ENCODE peak calls at places on chromosome 13, in four cellular contexts. P, D, R and O are unnamed samples.

GRCh38 chr13:22517544-22517943 is 663.2 kb upstream of the SGCG start:
- DNase-seq in P (no peak), D (no peak), R (no peak), O (no peak)

GRCh38 chr13:87087741-87088140 is 583.4 kb upstream of the SLITRK5 start:
- DNase-seq in P (no peak), D (no peak), R (no peak), O (no peak)

GRCh38 chr13:40666905-40667621 is 622 bp upstream of the FOXO1 start:
- DNase-seq in P (peak), D (peak), R (no peak), O (peak)

GRCh38 chr13:29925457-29925856 is 75.0 kb upstream of the UBL3 start:
- DNase-seq in P (no peak), D (peak), R (no peak), O (peak)

GRCh38 chr13:59963383-59963782 is 200.3 kb downstream of the DIAPH3 start:
- DNase-seq in P (no peak), D (no peak), R (no peak), O (no peak)

GRCh38 chr13:25267715-25268114 is 19.6 kb downstream of the MTMR6 start:
- DNase-seq in P (no peak), D (no peak), R (no peak), O (no peak)

GRCh38 chr13:98575009-98575866 is 1.7 kb downstream of the STK24 start:
- DNase-seq in P (no peak), D (no peak), R (no peak), O (no peak)

GRCh38 chr13:31885994-31886393 is 145.6 kb upstream of the FRY start:
- DNase-seq in P (no peak), D (no peak), R (no peak), O (no peak)

GRCh38 chr13:24911135-24911524 is 147.2 kb downstream of the RNF17 start:
- DNase-seq in P (no peak), D (peak), R (peak), O (no peak)

GRCh38 chr13:68714292-68714691 is 1393.3 kb upstream of the ATXN8OS start:
- DNase-seq in P (no peak), D (no peak), R (no peak), O (no peak)

GRCh38 chr13:99993660-99994455 is 12.3 kb downstream of the ZIC2 start:
- DNase-seq in P (peak), D (no peak), R (no peak), O (no peak)

GRCh38 chr13:21347753-21348318 is 111.3 kb downstream of the ZDHHC20 start:
- DNase-seq in P (no peak), D (no peak), R (peak), O (no peak)

GRCh38 chr13:49046534-49046933 is 70.8 kb downstream of the FNDC3A start:
- DNase-seq in P (no peak), D (no peak), R (no peak), O (no peak)

GRCh38 chr13:114107686-114108081 is 24.7 kb downstream of the RASA3 start:
- DNase-seq in P (no peak), D (no peak), R (no peak), O (no peak)

GRCh38 chr13:51235756-51236564 is 13.8 kb downstream of the FAM124A start:
- DNase-seq in P (no peak), D (no peak), R (no peak), O (no peak)

GRCh38 chr13:42279080-42279479 is 7.1 kb downstream of the AKAP11 start:
- DNase-seq in P (no peak), D (no peak), R (no peak), O (no peak)

GRCh38 chr13:48908381-48909087 is 67.2 kb upstream of the FNDC3A start:
- DNase-seq in P (no peak), D (no peak), R (no peak), O (no peak)

GRCh38 chr13:40116008-40116407 is 460.5 kb downstream of the COG6 start:
- DNase-seq in P (no peak), D (peak), R (peak), O (peak)

GRCh38 chr13:46288570-46289259 is 77.0 kb downstream of the LRRC63 start:
- DNase-seq in P (no peak), D (peak), R (peak), O (peak)

GRCh38 chr13:21060063-21060826 is 1.1 kb downstream of the LATS2 start:
- DNase-seq in P (peak), D (no peak), R (no peak), O (no peak)

GRCh38 chr13:48585456-48585840 is 52.6 kb upstream of the RCBTB2 start:
- DNase-seq in P (no peak), D (no peak), R (no peak), O (peak)

GRCh38 chr13:47901451-47901850 is 99.6 kb downstream of the SUCLA2 start:
- DNase-seq in P (no peak), D (no peak), R (no peak), O (no peak)

GRCh38 chr13:21216332-21216731 is 39.9 kb downstream of the MRPL57 start:
- DNase-seq in P (no peak), D (no peak), R (no peak), O (no peak)

GRCh38 chr13:29969286-29969685 is 118.9 kb upstream of the UBL3 start:
- DNase-seq in P (no peak), D (no peak), R (no peak), O (no peak)

DNA sequence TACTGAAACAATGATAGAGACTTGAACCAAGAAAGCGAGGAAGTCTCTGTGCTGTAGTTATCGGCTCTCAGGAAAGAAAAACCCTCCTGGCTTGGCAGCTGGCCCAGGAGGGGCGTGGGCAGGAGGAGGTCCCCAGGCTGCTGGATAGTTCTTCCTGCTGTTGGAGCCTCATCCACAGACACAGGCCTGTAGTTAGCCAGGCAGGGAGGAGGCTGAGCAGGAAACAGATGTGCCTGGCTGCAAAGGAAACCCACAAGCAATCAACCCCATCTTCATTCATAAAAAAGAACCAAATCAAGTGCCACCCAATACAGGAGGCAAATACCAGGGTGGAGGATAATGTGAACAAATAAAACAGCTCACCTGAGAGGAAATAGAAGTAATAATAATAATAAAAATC is 86.2 kb downstream of the IRS2 start:
- DNase-seq in P (no peak), D (no peak), R (peak), O (no peak)
- TF ChIP-seq PHF8 in P (no peak), D (no peak), R (no peak), O (no peak)

GRCh38 chr13:28609936-28610335 is 49.0 kb upstream of the POMP start:
- DNase-seq in P (no peak), D (no peak), R (no peak), O (no peak)
- TF ChIP-seq PHF8 in P (no peak), D (no peak), R (no peak), O (no peak)

DNA sequence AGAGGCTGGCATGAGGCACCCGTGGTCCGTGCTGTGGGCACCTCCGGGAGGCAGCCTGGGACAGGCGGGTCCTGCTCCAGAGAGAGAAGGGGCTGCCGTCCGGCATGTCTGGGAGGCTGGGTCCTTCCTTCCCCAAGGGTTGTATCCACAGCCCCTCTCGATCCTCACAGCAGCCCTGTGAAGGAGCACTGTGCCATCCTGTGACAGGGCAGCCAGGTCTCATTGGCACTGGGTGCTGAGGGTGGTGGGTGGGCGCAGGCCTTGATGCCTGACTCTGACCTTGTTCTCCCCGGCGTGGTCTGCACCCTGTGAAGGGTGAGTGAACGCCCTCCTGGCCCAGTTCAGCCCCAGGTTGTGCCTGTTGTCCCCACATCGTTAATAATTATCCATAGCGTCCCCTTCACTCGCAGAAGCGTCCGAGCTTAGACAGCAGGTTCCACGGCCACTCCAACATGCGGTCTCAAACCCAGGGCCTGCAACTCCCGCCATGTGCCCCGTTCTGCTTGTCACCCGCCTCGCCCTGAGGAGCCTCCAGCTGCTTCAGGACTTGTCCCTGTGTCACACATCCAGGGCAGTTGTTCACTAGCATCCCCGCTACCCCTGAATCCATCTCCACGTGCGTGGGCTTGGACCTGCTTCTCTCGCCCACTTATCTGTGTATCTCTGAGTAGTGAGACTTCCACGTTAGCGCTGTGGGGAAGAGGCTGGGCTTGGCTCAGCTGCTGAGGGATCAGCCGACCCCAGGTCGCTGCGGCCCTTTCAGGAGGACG is 10.6 kb downstream of the ATP11A start:
- DNase-seq in P (no peak), D (no peak), R (no peak), O (no peak)
- TF ChIP-seq PHF8 in P (no peak), D (no peak), R (no peak), O (no peak)

GRCh38 chr13:96299235-96299634 is 209.3 kb downstream of the HS6ST3 start:
- DNase-seq in P (no peak), D (no peak), R (no peak), O (peak)

GRCh38 chr13:96297360-96297759 is 207.5 kb downstream of the HS6ST3 start:
- DNase-seq in P (no peak), D (no peak), R (no peak), O (no peak)

DNA sequence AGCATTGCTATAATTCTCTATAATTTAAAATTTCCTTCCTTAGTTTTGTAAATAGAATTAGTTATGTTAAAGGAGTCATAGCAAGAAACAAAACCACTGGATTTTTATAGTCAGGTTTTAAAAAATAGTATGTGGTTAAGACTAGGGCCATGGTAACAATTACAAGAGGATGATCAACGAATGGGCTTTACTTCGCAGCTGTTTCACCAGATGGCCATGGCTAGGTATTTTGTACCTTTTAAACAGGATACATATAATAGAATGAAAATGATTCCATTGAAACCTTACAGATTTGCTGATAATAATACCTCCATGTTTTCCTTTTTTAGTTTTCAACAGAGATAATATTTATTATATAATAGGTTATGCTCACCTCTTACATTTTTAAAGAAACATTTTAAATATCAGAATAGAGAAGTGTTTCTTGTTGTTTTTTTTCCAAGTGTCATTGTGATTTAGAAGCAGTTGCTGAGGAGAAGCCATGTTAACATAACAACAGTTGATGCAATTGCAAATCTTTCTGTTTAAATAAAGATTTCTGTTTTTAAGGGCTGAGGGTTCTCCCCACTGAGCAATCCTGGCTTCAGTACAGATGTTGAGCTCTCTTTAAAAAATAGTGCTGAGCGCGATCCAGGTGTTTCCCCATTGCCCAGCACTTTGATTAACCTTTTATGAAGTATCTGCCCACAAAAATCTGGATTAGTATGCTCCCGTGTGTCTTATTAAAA is 205.2 kb downstream of the HS6ST3 start:
- DNase-seq in P (no peak), D (no peak), R (no peak), O (no peak)
- TF ChIP-seq PHF8 in P (no peak), D (no peak), R (no peak), O (no peak)

GRCh38 chr13:83825676-83826075 is 56.6 kb downstream of the SLITRK1 start:
- DNase-seq in P (no peak), D (no peak), R (no peak), O (no peak)
- TF ChIP-seq PHF8 in P (no peak), D (no peak), R (no peak), O (no peak)

DNA sequence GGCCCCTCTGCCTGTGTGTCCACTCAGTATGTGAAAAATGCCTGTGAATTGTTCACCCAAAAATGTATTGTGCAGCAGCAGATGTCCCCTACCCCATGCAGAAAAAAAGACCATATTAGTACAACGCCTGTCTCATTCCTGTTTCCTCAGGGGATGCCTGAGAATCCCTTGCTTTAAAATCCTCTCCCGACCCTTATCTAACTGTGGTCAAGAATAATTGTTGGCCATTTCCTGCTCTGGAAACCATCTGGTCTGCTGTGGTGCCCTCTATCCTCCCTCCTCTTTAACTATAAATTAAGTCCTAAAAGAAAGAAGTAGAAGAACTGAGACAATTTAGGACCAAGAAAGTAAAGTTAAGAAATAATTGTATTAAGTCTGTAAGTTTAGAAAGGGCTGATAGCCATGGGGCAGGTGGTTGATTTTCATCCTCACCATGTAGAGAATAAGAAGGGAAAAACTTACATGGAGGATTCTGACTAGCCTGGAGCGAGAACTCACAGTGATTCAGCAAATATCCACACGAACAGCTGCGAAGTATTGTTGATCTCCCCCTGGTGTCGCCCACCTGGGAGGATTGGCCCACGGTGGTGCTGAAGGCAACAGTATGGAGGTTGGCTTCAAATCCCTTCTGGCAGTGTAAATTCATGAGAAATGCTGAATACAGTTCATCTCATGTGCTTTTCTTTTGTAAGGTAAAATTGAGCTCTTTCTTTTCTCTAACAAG is 85.6 kb downstream of the COL4A2 start:
- DNase-seq in P (no peak), D (no peak), R (no peak), O (no peak)
- TF ChIP-seq PHF8 in P (no peak), D (no peak), R (no peak), O (no peak)

GRCh38 chr13:37515226-37515625 is 83.3 kb downstream of the POSTN start:
- DNase-seq in P (no peak), D (no peak), R (no peak), O (no peak)
- TF ChIP-seq PHF8 in P (no peak), D (no peak), R (no peak), O (no peak)